ENCODE peak calls at places on chromosomes 5 and 9, in five cellular contexts. S is H1, Z is K562, C is A549, V is HepG2. F is an unnamed sample.

GRCh38 chr9:136679431-136679941 is 7.8 kb downstream of the AGPAT2 start:
- DNase-seq in C (no peak), V (no peak), Z (no peak), S (no peak), F (no peak)

GRCh38 chr9:34332370-34332964 is 3.1 kb downstream of the NUDT2 start:
- DNase-seq in S (no peak), V (peak; percentile 60), C (peak; percentile 67), Z (peak; percentile 15), F (peak; percentile 55)

GRCh38 chr9:34380511-34381315 is 4.0 kb upstream of the MYORG start:
- DNase-seq in V (peak; percentile 66), S (peak; percentile 88), Z (peak; percentile 93), C (peak; percentile 66), F (peak; percentile 62)

GRCh38 chr9:111857555-111858211 is 38.9 kb upstream of the UGCG start:
- DNase-seq in S (no peak), Z (no peak), C (no peak), V (no peak), F (no peak)

GRCh38 chr9:76153902-76154629 is 240.2 kb downstream of the RFK start:
- DNase-seq in Z (no peak), S (no peak), C (no peak), V (no peak), F (no peak)

GRCh38 chr5:159324097-159324760 is 6.1 kb downstream of the IL12B start:
- DNase-seq in V (no peak), C (no peak), Z (no peak), S (no peak), F (peak; percentile 90)

GRCh38 chr5:10622810-10623209 is 58.9 kb downstream of the ANKRD33B start:
- DNase-seq in Z (no peak), V (no peak), S (no peak), C (no peak), F (no peak)

GRCh38 chr9:92665836-92666235 is 4.1 kb downstream of the IPPK start:
- DNase-seq in Z (no peak), C (no peak), V (no peak), S (no peak), F (no peak)

GRCh38 chr5:140049713-140050112 is 6.6 kb upstream of the NRG2 start:
- DNase-seq in C (no peak), Z (no peak), V (no peak), S (no peak), F (no peak)

GRCh38 chr5:140051950-140052349 is 8.9 kb upstream of the NRG2 start:
- DNase-seq in Z (no peak), V (no peak), C (no peak), S (no peak), F (no peak)

GRCh38 chr5:140054086-140054689 is 11.1 kb upstream of the NRG2 start:
- DNase-seq in S (no peak), V (no peak), C (no peak), Z (no peak), F (no peak)

GRCh38 chr5:140044041-140044440 is 942 bp upstream of the NRG2 start:
- DNase-seq in Z (no peak), C (no peak), S (no peak), V (no peak), F (no peak)

DNA sequence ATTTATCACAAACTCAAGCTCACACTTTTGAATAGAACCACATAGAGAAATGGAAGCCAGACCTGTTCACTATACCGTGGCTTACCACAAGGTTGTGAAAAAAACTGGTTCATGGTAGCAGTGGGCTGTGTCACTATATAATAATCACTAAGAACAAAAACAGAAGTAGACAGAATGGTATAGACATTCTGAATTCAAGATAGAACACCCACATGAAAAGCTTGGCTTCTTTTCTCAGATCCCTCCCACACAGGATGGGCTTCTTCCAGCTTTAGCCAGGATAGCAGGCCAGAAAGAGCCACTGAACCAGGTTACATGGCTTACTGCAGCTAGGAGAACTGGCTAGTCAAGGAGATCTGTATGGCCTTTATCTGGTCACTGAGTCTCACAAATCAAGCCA is 6.1 kb upstream of the NRG2 start:
- DNase-seq in Z (no peak), C (no peak), S (no peak), V (no peak), F (no peak)
- TF ChIP-seq USF2 in Z (no peak), C (no peak), S (no peak), V (no peak), F (no peak)

DNA sequence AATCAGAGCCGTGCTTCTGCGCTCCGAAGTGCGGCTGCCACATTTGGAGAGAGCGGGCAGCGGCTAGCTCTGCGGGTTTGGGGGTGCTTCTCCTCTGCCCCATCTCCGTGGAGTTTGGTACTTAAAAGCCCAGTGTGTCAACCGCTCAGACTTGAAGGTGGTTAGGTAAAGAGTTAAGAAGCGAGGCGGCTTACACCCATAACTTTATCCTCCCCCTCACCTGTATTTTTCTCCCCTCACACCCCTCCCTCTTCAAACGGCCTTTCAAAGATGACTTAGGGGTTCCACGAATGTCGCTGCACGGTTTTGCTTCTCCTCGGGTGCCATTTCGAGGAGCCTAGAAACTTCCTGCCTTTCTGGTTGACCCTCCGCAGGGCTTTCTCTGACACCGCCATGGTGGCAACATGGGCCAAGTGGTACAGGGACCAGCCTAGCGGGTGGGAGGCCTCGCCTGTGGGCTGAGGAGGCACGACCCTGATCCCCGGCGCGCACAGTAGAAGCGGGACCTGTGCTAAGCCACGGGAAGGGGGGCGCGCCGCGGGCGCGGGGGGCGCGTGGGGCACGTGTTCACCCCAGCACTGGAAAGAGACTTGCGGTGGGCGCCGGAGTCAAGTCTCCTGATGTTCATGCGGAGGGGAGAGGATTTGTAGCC is 31.8 kb upstream of the NFIB start:
- DNase-seq in Z (no peak), V (no peak), C (no peak), S (peak; percentile 68), F (no peak)
- H3K4me3 ChIP-seq in Z (no peak overlapping the region), V (no peak overlapping the region), C (no peak overlapping the region), S (peak overlapping the region; percentile 67), F (no peak overlapping the region)

GRCh38 chr5:90133941-90134340 is 275.6 kb downstream of the CETN3 start:
- DNase-seq in Z (no peak), C (no peak), V (no peak), S (no peak), F (no peak)
- TF ChIP-seq USF2 in Z (no peak), C (no peak), V (no peak), S (no peak), F (no peak)

DNA sequence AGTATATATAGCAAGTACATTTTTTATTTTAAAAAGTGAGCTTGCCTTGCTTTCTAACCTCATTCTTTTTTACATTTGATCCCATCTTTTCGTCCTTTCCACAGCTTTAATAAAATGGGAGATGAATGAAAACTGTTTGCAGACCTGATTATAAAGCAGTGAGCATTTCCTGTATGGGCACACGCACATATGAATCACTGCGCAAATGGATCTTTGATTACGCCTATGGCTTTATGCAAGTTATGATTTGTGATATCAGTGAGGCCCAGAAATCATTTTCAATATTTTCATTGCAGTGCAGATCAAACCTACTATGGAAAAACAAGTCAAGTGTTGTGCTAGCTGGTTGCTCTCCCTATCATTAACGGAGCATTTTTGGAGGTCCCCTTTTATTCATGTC is 1073.0 kb downstream of the MAT2B start:
- DNase-seq in C (no peak), S (no peak), V (no peak), Z (no peak), F (no peak)
- H3K4me3 ChIP-seq in C (no peak overlapping the region), S (no peak overlapping the region), V (no peak overlapping the region), Z (no peak overlapping the region), F (no peak overlapping the region)

GRCh38 chr9:124209279-124209678 is 48.5 kb upstream of the NEK6 start:
- DNase-seq in Z (peak; percentile 36), C (no peak), V (no peak), S (peak; percentile 59), F (no peak)
- TF ChIP-seq USF2 in Z (no peak), C (no peak), V (no peak), S (no peak), F (no peak)

DNA sequence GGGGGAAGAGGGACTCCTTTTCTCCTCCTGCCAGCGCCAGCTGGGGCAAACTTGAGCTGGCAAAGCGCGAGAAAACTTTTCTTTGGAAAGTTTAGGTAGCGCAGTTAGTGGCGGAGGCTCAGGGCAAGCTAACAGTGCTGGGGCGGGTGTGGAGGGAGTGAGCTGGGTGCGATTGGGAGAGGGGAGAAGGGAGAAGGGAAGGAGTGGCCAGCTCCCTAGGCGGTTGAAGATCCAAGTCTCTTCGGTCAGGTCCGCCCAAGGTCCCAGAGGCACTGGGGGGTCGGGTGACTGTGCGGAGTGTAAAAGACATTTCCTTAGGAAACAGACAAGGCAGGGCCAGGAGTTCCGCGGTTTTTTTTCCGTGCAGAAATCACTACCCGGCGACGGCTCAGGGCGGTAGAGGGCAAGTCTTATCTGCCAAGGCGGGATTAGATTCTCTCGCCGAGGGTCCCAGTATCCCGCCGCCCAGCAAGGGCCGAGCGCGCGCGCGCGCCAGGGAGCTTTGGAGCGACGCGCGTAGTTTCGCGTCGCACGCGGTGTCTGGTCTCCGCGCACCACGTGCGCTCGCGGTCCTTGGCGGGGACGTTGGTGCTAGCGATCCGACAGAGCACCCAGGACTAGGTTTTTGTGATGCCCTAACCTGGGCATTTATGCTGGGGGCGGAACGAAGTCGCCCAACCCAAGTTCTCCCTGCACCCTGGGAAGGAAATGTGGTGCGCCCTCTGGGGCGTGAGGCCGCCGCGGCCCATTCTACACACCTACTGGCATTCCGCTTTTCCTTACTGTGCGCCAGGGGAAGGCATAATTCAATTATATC is 33.7 kb upstream of the NFIB start:
- DNase-seq in S (peak; percentile 81), C (peak; percentile 68), Z (no peak), V (no peak), F (no peak)
- H3K4me3 ChIP-seq in S (peak overlapping the region; percentile 67), C (peak overlapping the region; percentile 55), Z (no peak overlapping the region), V (peak overlapping the region; percentile 33), F (no peak overlapping the region)

GRCh38 chr9:69395718-69396117 is 70.7 kb downstream of the ENTREP1 start:
- DNase-seq in C (no peak), V (no peak), Z (no peak), S (no peak), F (no peak)

GRCh38 chr9:69393425-69393824 is 68.4 kb downstream of the ENTREP1 start:
- DNase-seq in Z (no peak), C (no peak), V (no peak), S (no peak), F (no peak)

GRCh38 chr9:69396759-69397158 is 71.7 kb downstream of the ENTREP1 start:
- DNase-seq in S (no peak), V (no peak), Z (no peak), C (no peak), F (no peak)

GRCh38 chr9:69400470-69400869 is 75.5 kb downstream of the ENTREP1 start:
- DNase-seq in V (no peak), Z (no peak), C (no peak), S (no peak), F (no peak)

GRCh38 chr9:69397384-69398214 is 72.6 kb downstream of the ENTREP1 start:
- DNase-seq in C (no peak), S (no peak), V (no peak), Z (no peak), F (no peak)
- TF ChIP-seq USF2 in C (no peak), S (no peak), V (no peak), Z (no peak), F (no peak)

F was measured in IMR-90.